ENCODE peak calls at places on chromosome 6, in ten cellular contexts. F is GM04503; M is stromal cell of bone marrow; S is CD14-positive monocyte; N is NCI-H2029; K is CD8-positive, alpha-beta T cell; L is CD8-positive, alpha-beta memory T cell; T is DMS153; Q is GDM1; R is HTR-8/SVneo. Z is an unnamed sample.

GRCh38 chr6:44431118-44431725 is 43.7 kb downstream of the CDC5L start:
- DNase-seq in F (no peak), M (peak; percentile 63), S (no peak), N (no peak), K (no peak), L (peak; percentile 12), T (no peak), Q (no peak), R (peak; percentile 52), Z (peak; percentile 6)

GRCh38 chr6:147949981-147950622 is 392.5 kb upstream of the SASH1 start:
- DNase-seq in F (no peak), M (peak; percentile 3), S (no peak), N (no peak), K (no peak), L (no peak), T (no peak), Q (no peak), R (no peak), Z (no peak)

GRCh38 chr6:112745765-112746164 is 398.6 kb downstream of the RFPL4B start:
- DNase-seq in F (no peak), M (no peak), S (no peak), N (no peak), K (no peak), L (no peak), T (no peak), Q (no peak), R (no peak), Z (no peak)

GRCh38 chr6:113909224-113909856 is 52.2 kb downstream of the MARCKS start:
- DNase-seq in F (no peak), M (peak; percentile 41), S (no peak), N (peak; percentile 72), K (no peak), L (peak; percentile 33), T (peak; percentile 7), Q (no peak), R (peak; percentile 63), Z (peak; percentile 17)

GRCh38 chr6:72554203-72554564 is 67.7 kb upstream of the KCNQ5 start:
- DNase-seq in F (peak; percentile 84), M (peak; percentile 55), S (no peak), N (no peak), K (no peak), L (no peak), T (no peak), Q (no peak), R (no peak), Z (no peak)

GRCh38 chr6:37525460-37526357 is 26.0 kb upstream of the CCDC167 start:
- DNase-seq in F (no peak), M (no peak), S (no peak), N (no peak), K (no peak), L (no peak), T (no peak), Q (no peak), R (peak; percentile 62), Z (no peak)

GRCh38 chr6:11752350-11752749 is 26.3 kb downstream of the ADTRP start:
- DNase-seq in F (no peak), M (no peak), S (no peak), N (no peak), K (no peak), L (no peak), T (no peak), Q (no peak), R (no peak), Z (no peak)

GRCh38 chr6:139029470-139030210 is 1.1 kb downstream of the ABRACL start:
- DNase-seq in F (no peak), M (peak; percentile 27), S (peak; percentile 53), N (no peak), K (no peak), L (no peak), T (no peak), Q (no peak), R (peak; percentile 35), Z (no peak)

GRCh38 chr6:7750183-7750582 is 24.3 kb downstream of the BMP6 start:
- DNase-seq in F (no peak), M (no peak), S (no peak), N (no peak), K (no peak), L (no peak), T (no peak), Q (no peak), R (no peak), Z (no peak)

GRCh38 chr6:106508836-106509235 is 120.5 kb downstream of the RTN4IP1 start:
- DNase-seq in F (no peak), M (no peak), S (no peak), N (no peak), K (no peak), L (no peak), T (no peak), Q (no peak), R (no peak), Z (no peak)

GRCh38 chr6:39568896-39569295 is 156.3 kb downstream of the KIF6 start:
- DNase-seq in F (peak; percentile 30), M (peak; percentile 51), S (no peak), N (no peak), K (no peak), L (no peak), T (no peak), Q (no peak), R (no peak), Z (no peak)

GRCh38 chr6:82040405-82041221 is 206.9 kb downstream of the IBTK start:
- DNase-seq in F (no peak), M (peak; percentile 61), S (no peak), N (peak; percentile 27), K (no peak), L (no peak), T (peak; percentile 34), Q (peak; percentile 1), R (peak; percentile 13), Z (no peak)

GRCh38 chr6:99312354-99312753 is 37.1 kb downstream of the FAXC start:
- DNase-seq in F (no peak), M (no peak), S (no peak), N (no peak), K (no peak), L (no peak), T (no peak), Q (no peak), R (no peak), Z (no peak)

GRCh38 chr6:123803456-123803861 is 206 bp upstream of the NKAIN2 start:
- DNase-seq in F (no peak), M (no peak), S (no peak), N (no peak), K (no peak), L (no peak), T (no peak), Q (no peak), R (no peak), Z (no peak)

GRCh38 chr6:3299221-3299620 is 40.5 kb downstream of the PSMG4 start:
- DNase-seq in F (no peak), M (no peak), S (no peak), N (no peak), K (no peak), L (no peak), T (no peak), Q (no peak), R (no peak), Z (no peak)

GRCh38 chr6:7910654-7911344 is at the start of gene TXNDC5:
- DNase-seq in F (no peak), M (peak; percentile 62), S (no peak), N (peak; percentile 87), K (peak; percentile 38), L (peak; percentile 47), T (no peak), Q (peak; percentile 57), R (peak; percentile 75), Z (peak; percentile 51)

GRCh38 chr6:75824160-75824559 is 75.1 kb downstream of the MYO6 start:
- DNase-seq in F (no peak), M (no peak), S (no peak), N (no peak), K (no peak), L (no peak), T (no peak), Q (no peak), R (no peak), Z (no peak)

GRCh38 chr6:170279977-170280688 is 10.7 kb downstream of the DLL1 start:
- DNase-seq in F (no peak), M (no peak), S (peak; percentile 51), N (peak; percentile 97), K (no peak), L (peak; percentile 49), T (peak; percentile 95), Q (no peak), R (no peak), Z (peak; percentile 66)

GRCh38 chr6:106520711-106521367 is 108.5 kb downstream of the RTN4IP1 start:
- DNase-seq in F (no peak), M (no peak), S (peak; percentile 78), N (no peak), K (peak; percentile 58), L (peak; percentile 92), T (no peak), Q (no peak), R (no peak), Z (peak; percentile 94)

GRCh38 chr6:84424956-84425355 is 197.5 kb upstream of the CEP162 start:
- DNase-seq in F (no peak), M (no peak), S (no peak), N (no peak), K (no peak), L (no peak), T (no peak), Q (no peak), R (no peak), Z (no peak)

GRCh38 chr6:46888031-46888430 is 33.7 kb downstream of the ADGRF5 start:
- DNase-seq in F (no peak), M (no peak), S (no peak), N (no peak), K (no peak), L (no peak), T (no peak), Q (no peak), R (no peak), Z (no peak)

GRCh38 chr6:45717027-45717426 is 298.6 kb downstream of the CLIC5 start:
- DNase-seq in F (no peak), M (no peak), S (no peak), N (no peak), K (no peak), L (no peak), T (no peak), Q (no peak), R (no peak), Z (no peak)

GRCh38 chr6:105781905-105782304 is 304.2 kb upstream of the PRDM1 start:
- DNase-seq in F (no peak), M (no peak), S (no peak), N (no peak), K (no peak), L (peak; percentile 6), T (no peak), Q (no peak), R (no peak), Z (peak; percentile 46)

GRCh38 chr6:13762648-13763441 is 51.2 kb upstream of the RANBP9 start:
- DNase-seq in F (peak; percentile 96), M (peak; percentile 95), S (no peak), N (no peak), K (no peak), L (peak; percentile 24), T (no peak), Q (peak; percentile 76), R (no peak), Z (peak; percentile 31)

GRCh38 chr6:43269273-43270007 is 26.2 kb downstream of the TTBK1 start:
- DNase-seq in F (no peak), M (no peak), S (no peak), N (peak; percentile 29), K (no peak), L (peak; percentile 26), T (no peak), Q (no peak), R (no peak), Z (peak; percentile 17)

GRCh38 chr6:19818805-19819204 is 18.4 kb upstream of the ID4 start:
- DNase-seq in F (no peak), M (no peak), S (no peak), N (no peak), K (no peak), L (no peak), T (no peak), Q (no peak), R (no peak), Z (no peak)

GRCh38 chr6:14713008-14713452 is 532.8 kb upstream of the JARID2 start:
- DNase-seq in F (peak; percentile 89), M (peak; percentile 70), S (peak; percentile 84), N (no peak), K (no peak), L (no peak), T (no peak), Q (no peak), R (peak; percentile 45), Z (no peak)

GRCh38 chr6:163820171-163820570 is 405.7 kb downstream of the QKI start:
- DNase-seq in F (no peak), M (no peak), S (no peak), N (no peak), K (no peak), L (no peak), T (no peak), Q (no peak), R (no peak), Z (no peak)